ENCODE peak calls at places on chromosomes 16 and 17, in four cellular contexts. One of them, this sample, is unnamed.

GRCh38 chr16:67150833-67151396 is at the start of gene B3GNT9:
- DNase-seq in NCI-H1092 treated with DMSO at 0.1 percent for 48 hours: peak; percentile 57
- DNase-seq in heart right ventricle: peak; percentile 76
- DNase-seq in COR-L47: peak; percentile 65
- DNase-seq in this sample: peak; percentile 73

GRCh38 chr17:82213251-82214011 is 789 bp upstream of the CCDC57 start:
- DNase-seq in NCI-H1092 treated with DMSO at 0.1 percent for 48 hours: peak; percentile 39
- DNase-seq in heart right ventricle: no peak
- DNase-seq in COR-L47: peak; percentile 40
- DNase-seq in this sample: peak; percentile 72

GRCh38 chr17:17990282-17990681 is 17.6 kb downstream of the DRC3 start:
- DNase-seq in NCI-H1092 treated with DMSO at 0.1 percent for 48 hours: no peak
- DNase-seq in heart right ventricle: no peak
- DNase-seq in COR-L47: no peak
- DNase-seq in this sample: no peak

GRCh38 chr17:73503560-73503959 is 140.7 kb downstream of the SDK2 start:
- DNase-seq in NCI-H1092 treated with DMSO at 0.1 percent for 48 hours: no peak
- DNase-seq in heart right ventricle: no peak
- DNase-seq in COR-L47: no peak
- DNase-seq in this sample: no peak

GRCh38 chr17:72305964-72306551 is 185.2 kb downstream of the SOX9 start:
- DNase-seq in NCI-H1092 treated with DMSO at 0.1 percent for 48 hours: no peak
- DNase-seq in heart right ventricle: no peak
- DNase-seq in COR-L47: no peak
- DNase-seq in this sample: no peak

GRCh38 chr17:6583411-6583810 is 27.1 kb upstream of the PITPNM3 start:
- DNase-seq in NCI-H1092 treated with DMSO at 0.1 percent for 48 hours: no peak
- DNase-seq in heart right ventricle: no peak
- DNase-seq in COR-L47: no peak
- DNase-seq in this sample: no peak

GRCh38 chr17:59652119-59652518 is 32.4 kb downstream of the CLTC start:
- DNase-seq in NCI-H1092 treated with DMSO at 0.1 percent for 48 hours: no peak
- DNase-seq in heart right ventricle: no peak
- DNase-seq in COR-L47: no peak
- DNase-seq in this sample: no peak

GRCh38 chr17:79438936-79439335 is 171.9 kb downstream of the RBFOX3 start:
- DNase-seq in NCI-H1092 treated with DMSO at 0.1 percent for 48 hours: no peak
- DNase-seq in heart right ventricle: no peak
- DNase-seq in COR-L47: no peak
- DNase-seq in this sample: no peak

GRCh38 chr17:74052993-74053744 is 150.3 kb upstream of the RPL38 start:
- DNase-seq in NCI-H1092 treated with DMSO at 0.1 percent for 48 hours: no peak
- DNase-seq in heart right ventricle: no peak
- DNase-seq in COR-L47: no peak
- DNase-seq in this sample: no peak

GRCh38 chr17:79695293-79696158 is 35.2 kb upstream of the ENPP7 start:
- DNase-seq in NCI-H1092 treated with DMSO at 0.1 percent for 48 hours: peak; percentile 21
- DNase-seq in heart right ventricle: peak; percentile 45
- DNase-seq in COR-L47: no peak
- DNase-seq in this sample: no peak

GRCh38 chr17:61410555-61411089 is 11.0 kb downstream of the TBX2 start:
- DNase-seq in NCI-H1092 treated with DMSO at 0.1 percent for 48 hours: no peak
- DNase-seq in heart right ventricle: peak; percentile 79
- DNase-seq in COR-L47: no peak
- DNase-seq in this sample: peak; percentile 89

GRCh38 chr17:47883589-47884426 is 12.2 kb upstream of the SP2 start:
- DNase-seq in NCI-H1092 treated with DMSO at 0.1 percent for 48 hours: no peak
- DNase-seq in heart right ventricle: no peak
- DNase-seq in COR-L47: no peak
- DNase-seq in this sample: no peak

GRCh38 chr17:6502871-6503509 is 53.4 kb downstream of the PITPNM3 start:
- DNase-seq in NCI-H1092 treated with DMSO at 0.1 percent for 48 hours: no peak
- DNase-seq in heart right ventricle: no peak
- DNase-seq in COR-L47: no peak
- DNase-seq in this sample: no peak

GRCh38 chr17:79235808-79236207 is 161.2 kb downstream of the ENGASE start:
- DNase-seq in NCI-H1092 treated with DMSO at 0.1 percent for 48 hours: no peak
- DNase-seq in heart right ventricle: no peak
- DNase-seq in COR-L47: no peak
- DNase-seq in this sample: no peak

GRCh38 chr16:19329932-19330331 is 44.4 kb downstream of the CLEC19A start:
- DNase-seq in NCI-H1092 treated with DMSO at 0.1 percent for 48 hours: no peak
- DNase-seq in heart right ventricle: no peak
- DNase-seq in COR-L47: no peak
- DNase-seq in this sample: no peak

GRCh38 chr16:51453296-51453695 is 302.2 kb upstream of the SALL1 start:
- DNase-seq in NCI-H1092 treated with DMSO at 0.1 percent for 48 hours: no peak
- DNase-seq in heart right ventricle: no peak
- DNase-seq in COR-L47: no peak
- DNase-seq in this sample: no peak

GRCh38 chr17:7438050-7438614 is 1.2 kb upstream of the FGF11 start:
- DNase-seq in NCI-H1092 treated with DMSO at 0.1 percent for 48 hours: peak; percentile 10
- DNase-seq in heart right ventricle: peak; percentile 74
- DNase-seq in COR-L47: no peak
- DNase-seq in this sample: peak; percentile 60

GRCh38 chr16:14050297-14051027 is 20.7 kb upstream of the MRTFB start:
- DNase-seq in NCI-H1092 treated with DMSO at 0.1 percent for 48 hours: no peak
- DNase-seq in heart right ventricle: no peak
- DNase-seq in COR-L47: no peak
- DNase-seq in this sample: no peak

GRCh38 chr17:47223007-47223406 is 13.9 kb downstream of the MYL4 start:
- DNase-seq in NCI-H1092 treated with DMSO at 0.1 percent for 48 hours: no peak
- DNase-seq in heart right ventricle: no peak
- DNase-seq in COR-L47: no peak
- DNase-seq in this sample: no peak

GRCh38 chr17:9148908-9149536 is 127.7 kb downstream of the NTN1 start:
- DNase-seq in NCI-H1092 treated with DMSO at 0.1 percent for 48 hours: no peak
- DNase-seq in heart right ventricle: no peak
- DNase-seq in COR-L47: no peak
- DNase-seq in this sample: no peak

GRCh38 chr16:89304941-89305705 is 87.6 kb downstream of the ZNF778 start:
- DNase-seq in NCI-H1092 treated with DMSO at 0.1 percent for 48 hours: no peak
- DNase-seq in heart right ventricle: no peak
- DNase-seq in COR-L47: no peak
- DNase-seq in this sample: no peak

GRCh38 chr16:10122546-10122945 is 59.7 kb downstream of the GRIN2A start:
- DNase-seq in NCI-H1092 treated with DMSO at 0.1 percent for 48 hours: no peak
- DNase-seq in heart right ventricle: no peak
- DNase-seq in COR-L47: no peak
- DNase-seq in this sample: no peak

GRCh38 chr17:16927641-16928321 is 44.1 kb downstream of the TNFRSF13B start:
- DNase-seq in NCI-H1092 treated with DMSO at 0.1 percent for 48 hours: no peak
- DNase-seq in heart right ventricle: no peak
- DNase-seq in COR-L47: no peak
- DNase-seq in this sample: no peak

GRCh38 chr17:16212793-16213192 is 2.5 kb downstream of the NCOR1 start:
- DNase-seq in NCI-H1092 treated with DMSO at 0.1 percent for 48 hours: no peak
- DNase-seq in heart right ventricle: no peak
- DNase-seq in COR-L47: no peak
- DNase-seq in this sample: peak; percentile 36

GRCh38 chr16:75296606-75297005 is 45.2 kb upstream of the BCAR1 start:
- DNase-seq in NCI-H1092 treated with DMSO at 0.1 percent for 48 hours: peak; percentile 70
- DNase-seq in heart right ventricle: peak; percentile 85
- DNase-seq in COR-L47: no peak
- DNase-seq in this sample: no peak

GRCh38 chr16:78629173-78629572 is 529.7 kb downstream of the WWOX start:
- DNase-seq in NCI-H1092 treated with DMSO at 0.1 percent for 48 hours: no peak
- DNase-seq in heart right ventricle: no peak
- DNase-seq in COR-L47: no peak
- DNase-seq in this sample: no peak

GRCh38 chr17:73514146-73514863 is 129.9 kb downstream of the SDK2 start:
- DNase-seq in NCI-H1092 treated with DMSO at 0.1 percent for 48 hours: no peak
- DNase-seq in heart right ventricle: no peak
- DNase-seq in COR-L47: no peak
- DNase-seq in this sample: no peak

GRCh38 chr17:50633683-50634082 is 998 bp upstream of the ABCC3 start:
- DNase-seq in NCI-H1092 treated with DMSO at 0.1 percent for 48 hours: no peak
- DNase-seq in heart right ventricle: no peak
- DNase-seq in COR-L47: no peak
- DNase-seq in this sample: no peak

GRCh38 chr17:48483471-48484131 is 47.2 kb downstream of the HOXB1 start:
- DNase-seq in NCI-H1092 treated with DMSO at 0.1 percent for 48 hours: no peak
- DNase-seq in heart right ventricle: no peak
- DNase-seq in COR-L47: no peak
- DNase-seq in this sample: no peak

GRCh38 chr17:37261286-37261685 is 114.5 kb upstream of the C17orf78 start:
- DNase-seq in NCI-H1092 treated with DMSO at 0.1 percent for 48 hours: no peak
- DNase-seq in heart right ventricle: no peak
- DNase-seq in COR-L47: no peak
- DNase-seq in this sample: no peak

GRCh38 chr17:81523139-81524062 is 4.8 kb upstream of the FSCN2 start:
- DNase-seq in NCI-H1092 treated with DMSO at 0.1 percent for 48 hours: peak; percentile 84
- DNase-seq in heart right ventricle: no peak
- DNase-seq in COR-L47: peak; percentile 95
- DNase-seq in this sample: no peak

GRCh38 chr16:26605872-26606271 is 460.9 kb upstream of the C16orf82 start:
- DNase-seq in NCI-H1092 treated with DMSO at 0.1 percent for 48 hours: peak; percentile 3
- DNase-seq in heart right ventricle: no peak
- DNase-seq in COR-L47: no peak
- DNase-seq in this sample: no peak

GRCh38 chr17:78142113-78142861 is 3.9 kb upstream of the C17orf99 start:
- DNase-seq in NCI-H1092 treated with DMSO at 0.1 percent for 48 hours: no peak
- DNase-seq in heart right ventricle: no peak
- DNase-seq in COR-L47: no peak
- DNase-seq in this sample: no peak

GRCh38 chr16:10578474-10579316 is 1.7 kb downstream of the EMP2 start:
- DNase-seq in NCI-H1092 treated with DMSO at 0.1 percent for 48 hours: no peak
- DNase-seq in heart right ventricle: peak; percentile 44
- DNase-seq in COR-L47: no peak
- DNase-seq in this sample: no peak

GRCh38 chr17:66889480-66890230 is 54.7 kb downstream of the CACNG5 start:
- DNase-seq in NCI-H1092 treated with DMSO at 0.1 percent for 48 hours: no peak
- DNase-seq in heart right ventricle: no peak
- DNase-seq in COR-L47: peak; percentile 52
- DNase-seq in this sample: no peak

GRCh38 chr16:84255050-84255810 is 15.4 kb upstream of the KCNG4 start:
- DNase-seq in NCI-H1092 treated with DMSO at 0.1 percent for 48 hours: no peak
- DNase-seq in heart right ventricle: no peak
- DNase-seq in COR-L47: no peak
- DNase-seq in this sample: no peak

GRCh38 chr16:87332150-87332549 is 15.0 kb upstream of the C16orf95 start:
- DNase-seq in NCI-H1092 treated with DMSO at 0.1 percent for 48 hours: no peak
- DNase-seq in heart right ventricle: no peak
- DNase-seq in COR-L47: no peak
- DNase-seq in this sample: no peak

GRCh38 chr16:65227041-65227835 is 105.4 kb upstream of the CDH11 start:
- DNase-seq in NCI-H1092 treated with DMSO at 0.1 percent for 48 hours: no peak
- DNase-seq in heart right ventricle: no peak
- DNase-seq in COR-L47: no peak
- DNase-seq in this sample: no peak

GRCh38 chr17:74759243-74759801 is 10.9 kb downstream of the NHERF1 start:
- DNase-seq in NCI-H1092 treated with DMSO at 0.1 percent for 48 hours: no peak
- DNase-seq in heart right ventricle: no peak
- DNase-seq in COR-L47: no peak
- DNase-seq in this sample: peak; percentile 73